ENCODE peak calls at places on chromosomes 6 and 20, in eight cellular contexts. I is M059J; K is fibroblast of lung; C is ureter; Z is activated naive CD4-positive, alpha-beta T cell; G is stimulated activated naive B cell treated with anti-CD40 and anti-IgM and Interleukin-4, amounts not matched to agents 10 μg/mL and 1 μg/mL and 100 μg/mL, for 72 hours; D is HCEC 1CT; L is progenitor cell of endocrine pancreas. Y is an unnamed sample.

GRCh38 chr20:23135449-23136447 is 49.6 kb upstream of the CD93 start:
- DNase-seq in I (no peak), K (no peak), C (no peak), Z (no peak), G (no peak), D (no peak), L (no peak), Y (no peak)

GRCh38 chr20:36062799-36063198 is 91.7 kb upstream of the EPB41L1 start:
- DNase-seq in I (peak), K (no peak), C (no peak), Z (no peak), G (no peak), D (peak), L (no peak), Y (no peak)

GRCh38 chr6:38720295-38720694 is 5.2 kb downstream of the DNAH8 start:
- DNase-seq in I (peak), K (no peak), C (no peak), Z (no peak), G (no peak), D (no peak), L (no peak), Y (no peak)

GRCh38 chr6:161186173-161186769 is 87.6 kb downstream of the AGPAT4 start:
- DNase-seq in I (peak), K (peak), C (no peak), Z (no peak), G (no peak), D (peak), L (no peak), Y (no peak)

GRCh38 chr6:154614101-154614500 is 103.6 kb upstream of the CNKSR3 start:
- DNase-seq in I (peak), K (no peak), C (no peak), Z (no peak), G (no peak), D (peak), L (no peak), Y (no peak)

GRCh38 chr20:44950368-44950767 is 9.8 kb downstream of the TOMM34 start:
- DNase-seq in I (no peak), K (no peak), C (no peak), Z (no peak), G (no peak), D (no peak), L (no peak), Y (no peak)

GRCh38 chr20:2871111-2871465 is 2.2 kb upstream of the PTPRA start:
- DNase-seq in I (peak), K (peak), C (no peak), Z (no peak), G (no peak), D (no peak), L (no peak), Y (no peak)

GRCh38 chr20:50655325-50655880 is 35.9 kb downstream of the RIPOR3 start:
- DNase-seq in I (peak), K (peak), C (peak), Z (no peak), G (no peak), D (peak), L (no peak), Y (no peak)

GRCh38 chr6:106520711-106521367 is 108.5 kb downstream of the RTN4IP1 start:
- DNase-seq in I (no peak), K (no peak), C (no peak), Z (peak), G (peak), D (no peak), L (no peak), Y (no peak)

GRCh38 chr6:56608332-56608731 is 34.4 kb downstream of the DST start:
- DNase-seq in I (no peak), K (no peak), C (no peak), Z (no peak), G (no peak), D (no peak), L (no peak), Y (no peak)

GRCh38 chr20:38128691-38129090 is 36.4 kb downstream of the TGM2 start:
- DNase-seq in I (no peak), K (no peak), C (no peak), Z (no peak), G (no peak), D (no peak), L (no peak), Y (no peak)

GRCh38 chr6:98576811-98577210 is 257.6 kb upstream of the POU3F2 start:
- DNase-seq in I (peak), K (no peak), C (no peak), Z (no peak), G (no peak), D (no peak), L (no peak), Y (no peak)

GRCh38 chr6:137808191-137808590 is 58.9 kb upstream of the TNFAIP3 start:
- DNase-seq in I (peak), K (peak), C (no peak), Z (no peak), G (no peak), D (peak), L (no peak), Y (no peak)

GRCh38 chr6:23228439-23229024 is 659.2 kb downstream of the HDGFL1 start:
- DNase-seq in I (peak), K (no peak), C (no peak), Z (no peak), G (no peak), D (no peak), L (no peak), Y (no peak)

GRCh38 chr6:47153066-47153755 is 111.1 kb upstream of the ADGRF1 start:
- DNase-seq in I (peak), K (no peak), C (no peak), Z (no peak), G (no peak), D (no peak), L (no peak), Y (no peak)

GRCh38 chr6:149079911-149080501 is 237.5 kb upstream of the TAB2 start:
- DNase-seq in I (peak), K (peak), C (peak), Z (no peak), G (no peak), D (peak), L (no peak), Y (no peak)

GRCh38 chr6:149862901-149863595 is 1.1 kb downstream of the LRP11 start:
- DNase-seq in I (peak), K (peak), C (peak), Z (no peak), G (peak), D (peak), L (peak), Y (no peak)

GRCh38 chr6:129875610-129876515 is 14.7 kb upstream of the TMEM244 start:
- DNase-seq in I (peak), K (peak), C (no peak), Z (no peak), G (no peak), D (no peak), L (no peak), Y (no peak)

GRCh38 chr6:16965679-16966078 is 136.2 kb upstream of the STMND1 start:
- DNase-seq in I (no peak), K (no peak), C (no peak), Z (no peak), G (no peak), D (no peak), L (no peak), Y (no peak)

GRCh38 chr20:44442298-44443070 is 33.2 kb upstream of the TTPAL start:
- DNase-seq in I (no peak), K (no peak), C (no peak), Z (no peak), G (no peak), D (no peak), L (no peak), Y (no peak)

GRCh38 chr6:170221052-170221752 is 69.7 kb downstream of the DLL1 start:
- DNase-seq in I (no peak), K (no peak), C (peak), Z (no peak), G (no peak), D (no peak), L (no peak), Y (peak)

GRCh38 chr20:32610897-32611218 is 25.7 kb upstream of the NOL4L start:
- DNase-seq in I (no peak), K (no peak), C (no peak), Z (no peak), G (no peak), D (no peak), L (no peak), Y (no peak)

Y was measured in type B pancreatic cell.